ENCODE peak calls at places on chromosomes 11 and 22, in ten cellular contexts. K is ovary, B is HepG2, Q is suprapubic skin, R is stomach, H is spleen, P is IMR-90, E is adrenal gland, W is Peyer's patch, M is body of pancreas. T is an unnamed sample.

GRCh38 chr11:2207773-2208621 is 36.4 kb upstream of the TH start:
- DNase-seq in K (no peak), B (no peak), Q (peak; percentile 62), R (peak; percentile 19), H (peak; percentile 51), P (no peak), E (no peak), W (no peak), M (peak; percentile 8), T (peak; percentile 28)

GRCh38 chr22:31626427-31627150 is 35.4 kb downstream of the PISD start:
- DNase-seq in K (peak; percentile 72), B (peak; percentile 58), Q (no peak), R (peak; percentile 45), H (no peak), P (no peak), E (peak; percentile 82), W (no peak), M (peak; percentile 34), T (no peak)

GRCh38 chr22:19178065-19178658 is 374 bp downstream of the SLC25A1 start:
- DNase-seq in K (no peak), B (peak; percentile 21), Q (no peak), R (peak; percentile 60), H (peak; percentile 90), P (peak; percentile 11), E (peak; percentile 56), W (peak; percentile 62), M (peak; percentile 68), T (no peak)

GRCh38 chr11:113131036-113131775 is 170.0 kb downstream of the NCAM1 start:
- DNase-seq in K (no peak), B (no peak), Q (no peak), R (no peak), H (no peak), P (no peak), E (no peak), W (no peak), M (no peak), T (no peak)

GRCh38 chr11:8289426-8290047 is 25.9 kb upstream of the LMO1 start:
- DNase-seq in K (no peak), B (no peak), Q (peak; percentile 43), R (no peak), H (peak; percentile 41), P (no peak), E (no peak), W (peak; percentile 5), M (no peak), T (no peak)

GRCh38 chr11:13962562-13963168 is at the start of gene SPON1:
- DNase-seq in K (peak; percentile 75), B (no peak), Q (no peak), R (peak; percentile 30), H (peak; percentile 79), P (peak; percentile 15), E (peak; percentile 42), W (no peak), M (peak; percentile 33), T (no peak)

GRCh38 chr11:47033439-47033838 is 96.9 kb downstream of the CSTPP1 start:
- DNase-seq in K (no peak), B (no peak), Q (no peak), R (no peak), H (no peak), P (no peak), E (no peak), W (no peak), M (no peak), T (no peak)

GRCh38 chr22:33699176-33699575 is 221.1 kb downstream of the LARGE1 start:
- DNase-seq in K (no peak), B (no peak), Q (no peak), R (no peak), H (no peak), P (no peak), E (no peak), W (no peak), M (no peak), T (no peak)

DNA sequence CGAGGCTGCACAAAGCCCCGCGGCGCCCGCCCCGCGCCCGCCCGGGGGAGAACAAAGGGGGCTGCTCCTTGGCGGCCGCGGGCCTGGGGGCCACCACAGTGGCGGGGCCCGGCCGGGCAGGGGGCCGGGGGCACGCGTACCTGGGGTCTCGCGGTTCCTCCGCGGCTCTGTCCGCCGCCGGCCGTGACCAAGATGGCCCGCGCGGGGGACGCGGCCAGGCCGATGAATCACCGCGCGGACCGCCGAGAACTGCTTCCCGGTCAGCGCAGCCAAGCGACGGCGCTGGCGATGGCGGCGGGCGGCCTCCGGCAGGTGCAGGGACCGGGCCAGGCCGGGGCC is at the start of gene RTL6:
- DNase-seq in K (no peak), B (no peak), Q (no peak), R (no peak), H (no peak), P (peak; percentile 67), E (no peak), W (no peak), M (no peak), T (no peak)
- TF ChIP-seq POLR2A in K (peak; percentile 24), B (no peak), Q (no peak), R (no peak), H (no peak), P (peak; percentile 58), E (no peak), W (peak; percentile 25), M (peak; percentile 26), T (peak; percentile 25)

DNA sequence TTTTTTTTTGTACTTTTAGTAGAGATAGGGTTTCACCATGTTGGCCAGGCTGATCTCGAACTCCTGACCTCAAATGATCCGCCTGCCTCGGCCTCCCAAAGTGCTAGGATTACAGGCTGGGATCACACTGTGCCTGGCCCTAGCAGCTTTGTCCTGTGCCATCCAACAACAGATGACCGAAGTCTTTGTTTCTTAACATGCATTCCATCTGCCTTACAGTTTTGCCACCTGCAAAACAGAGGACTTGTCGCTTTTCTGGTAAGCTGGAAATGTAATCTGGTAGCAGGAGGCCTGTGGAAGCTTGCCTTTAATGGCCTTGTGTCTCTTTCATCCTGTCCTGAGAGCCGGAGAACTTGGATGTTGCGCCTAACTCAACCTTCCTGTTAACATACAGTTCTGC is 58.7 kb upstream of the PPP6R3 start:
- DNase-seq in K (no peak), B (no peak), Q (no peak), R (no peak), H (no peak), P (no peak), E (no peak), W (no peak), M (no peak), T (no peak)
- H3K4me1 ChIP-seq in K (peaks cover 21% of the 10 kb centered on the region), B (peaks cover 30% of the 10 kb centered on the region), Q (peaks cover 15% of the 10 kb centered on the region), R (peaks cover 54% of the 10 kb centered on the region), H (peaks cover 8% of the 10 kb centered on the region), P (no peaks in the 10 kb centered on the region), E (peaks cover 12% of the 10 kb centered on the region), W (peaks cover 8% of the 10 kb centered on the region), M (peaks cover 11% of the 10 kb centered on the region), T (peaks cover 29% of the 10 kb centered on the region)

DNA sequence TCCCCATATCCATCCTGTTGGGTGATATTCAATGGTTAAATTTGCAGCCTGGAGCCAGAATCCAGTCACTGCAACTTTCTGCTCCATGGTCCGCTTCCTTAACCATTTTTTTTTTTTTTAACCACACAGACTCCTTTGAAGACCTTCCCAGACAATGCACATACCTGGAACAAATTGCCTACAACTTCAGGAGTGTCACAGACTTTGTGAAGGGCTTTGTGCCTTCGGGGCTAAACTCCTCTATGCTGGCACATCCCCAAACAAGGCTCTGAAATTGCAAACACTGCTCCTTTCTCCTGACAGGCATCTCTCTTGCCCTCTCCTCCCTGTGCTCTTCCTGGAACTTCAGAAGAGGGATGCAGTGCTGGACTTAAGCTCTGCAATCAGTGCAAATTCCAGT is 40.6 kb downstream of the TENM4 start:
- DNase-seq in K (no peak), B (no peak), Q (no peak), R (no peak), H (no peak), P (no peak), E (no peak), W (no peak), M (no peak), T (no peak)
- TF ChIP-seq CTCF in K (no peak), B (no peak), Q (no peak), R (no peak), H (no peak), P (no peak), E (no peak), W (no peak), M (no peak), T (no peak)

DNA sequence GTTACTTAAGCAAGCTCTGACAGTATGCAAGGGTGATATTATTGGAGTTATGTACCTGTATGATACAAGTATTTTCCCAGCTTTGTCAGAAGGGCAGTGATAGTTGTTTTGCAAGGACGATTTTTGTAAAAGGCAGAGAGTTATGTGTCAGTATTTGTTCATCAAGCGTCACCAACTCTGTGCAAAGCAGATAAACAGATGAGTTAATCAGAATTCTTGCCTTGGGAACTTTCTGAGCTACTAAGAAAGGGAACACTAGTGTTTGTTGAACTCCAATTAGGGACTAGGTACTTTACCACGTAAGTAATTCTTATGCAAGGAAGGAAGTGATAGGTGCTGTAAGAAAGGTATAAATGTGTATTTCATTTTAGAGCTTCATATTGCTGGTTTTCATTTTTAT is 1.5 kb downstream of the USP47 start:
- DNase-seq in K (no peak), B (peak; percentile 58), Q (no peak), R (no peak), H (no peak), P (peak; percentile 94), E (peak; percentile 24), W (no peak), M (no peak), T (no peak)
- TF ChIP-seq POLR2A in K (no peak), B (no peak), Q (no peak), R (no peak), H (no peak), P (peak; percentile 63), E (peak; percentile 61), W (no peak), M (peak; percentile 8), T (peak; percentile 50)

T was measured in right lobe of liver.